ENCODE peak calls at places on chromosomes 6 and 20, in four cellular contexts. One of them, this sample, is unnamed.

GRCh38 chr20:34524426-34524825 is 8.2 kb downstream of the DYNLRB1 start:
- DNase-seq in mesendoderm: no peak
- DNase-seq in IMR-90: no peak
- DNase-seq in mesenchymal stem cell: no peak
- DNase-seq in this sample: no peak

GRCh38 chr6:13724174-13724573 is 12.5 kb upstream of the RANBP9 start:
- DNase-seq in mesendoderm: peak
- DNase-seq in IMR-90: no peak
- DNase-seq in mesenchymal stem cell: no peak
- DNase-seq in this sample: no peak

GRCh38 chr20:54477134-54477533 is 1.7 kb downstream of the DOK5 start:
- DNase-seq in mesendoderm: no peak
- DNase-seq in IMR-90: no peak
- DNase-seq in mesenchymal stem cell: no peak
- DNase-seq in this sample: no peak

GRCh38 chr6:3625161-3625979 is 126.1 kb downstream of the PXDC1 start:
- DNase-seq in mesendoderm: no peak
- DNase-seq in IMR-90: no peak
- DNase-seq in mesenchymal stem cell: no peak
- DNase-seq in this sample: no peak

GRCh38 chr6:55198708-55199107 is 24.4 kb downstream of the HCRTR2 start:
- DNase-seq in mesendoderm: peak
- DNase-seq in IMR-90: no peak
- DNase-seq in mesenchymal stem cell: no peak
- DNase-seq in this sample: no peak

GRCh38 chr6:130376921-130377320 is 11.1 kb downstream of the TMEM200A start:
- DNase-seq in mesendoderm: no peak
- DNase-seq in IMR-90: no peak
- DNase-seq in mesenchymal stem cell: peak
- DNase-seq in this sample: no peak

GRCh38 chr6:82608777-82609176 is 245.2 kb downstream of the TPBG start:
- DNase-seq in mesendoderm: no peak
- DNase-seq in IMR-90: no peak
- DNase-seq in mesenchymal stem cell: no peak
- DNase-seq in this sample: peak

GRCh38 chr6:24547243-24547642 is 52.5 kb downstream of the ALDH5A1 start:
- DNase-seq in mesendoderm: peak
- DNase-seq in IMR-90: no peak
- DNase-seq in mesenchymal stem cell: no peak
- DNase-seq in this sample: no peak

GRCh38 chr20:21517566-21518277 is 3.9 kb upstream of the NKX2-2 start:
- DNase-seq in mesendoderm: peak
- DNase-seq in IMR-90: no peak
- DNase-seq in mesenchymal stem cell: no peak
- DNase-seq in this sample: no peak

GRCh38 chr6:130513770-130514169 is 148.0 kb downstream of the TMEM200A start:
- DNase-seq in mesendoderm: no peak
- DNase-seq in IMR-90: peak
- DNase-seq in mesenchymal stem cell: peak
- DNase-seq in this sample: no peak

GRCh38 chr6:53065266-53066058 is at the start of gene FBXO9:
- DNase-seq in mesendoderm: peak
- DNase-seq in IMR-90: no peak
- DNase-seq in mesenchymal stem cell: peak
- DNase-seq in this sample: peak

GRCh38 chr6:36345681-36346417 is 9.2 kb upstream of the BNIP5 start:
- DNase-seq in mesendoderm: peak
- DNase-seq in IMR-90: no peak
- DNase-seq in mesenchymal stem cell: no peak
- DNase-seq in this sample: no peak

GRCh38 chr6:15368186-15368585 is 122.3 kb downstream of the JARID2 start:
- DNase-seq in mesendoderm: no peak
- DNase-seq in IMR-90: no peak
- DNase-seq in mesenchymal stem cell: no peak
- DNase-seq in this sample: no peak

GRCh38 chr20:58603656-58604184 is 47.4 kb upstream of the STX16 start:
- DNase-seq in mesendoderm: peak
- DNase-seq in IMR-90: peak
- DNase-seq in mesenchymal stem cell: no peak
- DNase-seq in this sample: no peak

GRCh38 chr6:169724554-169725269 is 412 bp upstream of the PHF10 start:
- DNase-seq in mesendoderm: peak
- DNase-seq in IMR-90: peak
- DNase-seq in mesenchymal stem cell: peak
- DNase-seq in this sample: peak

GRCh38 chr6:15389079-15389758 is 143.3 kb downstream of the JARID2 start:
- DNase-seq in mesendoderm: no peak
- DNase-seq in IMR-90: peak
- DNase-seq in mesenchymal stem cell: peak
- DNase-seq in this sample: no peak

DNA sequence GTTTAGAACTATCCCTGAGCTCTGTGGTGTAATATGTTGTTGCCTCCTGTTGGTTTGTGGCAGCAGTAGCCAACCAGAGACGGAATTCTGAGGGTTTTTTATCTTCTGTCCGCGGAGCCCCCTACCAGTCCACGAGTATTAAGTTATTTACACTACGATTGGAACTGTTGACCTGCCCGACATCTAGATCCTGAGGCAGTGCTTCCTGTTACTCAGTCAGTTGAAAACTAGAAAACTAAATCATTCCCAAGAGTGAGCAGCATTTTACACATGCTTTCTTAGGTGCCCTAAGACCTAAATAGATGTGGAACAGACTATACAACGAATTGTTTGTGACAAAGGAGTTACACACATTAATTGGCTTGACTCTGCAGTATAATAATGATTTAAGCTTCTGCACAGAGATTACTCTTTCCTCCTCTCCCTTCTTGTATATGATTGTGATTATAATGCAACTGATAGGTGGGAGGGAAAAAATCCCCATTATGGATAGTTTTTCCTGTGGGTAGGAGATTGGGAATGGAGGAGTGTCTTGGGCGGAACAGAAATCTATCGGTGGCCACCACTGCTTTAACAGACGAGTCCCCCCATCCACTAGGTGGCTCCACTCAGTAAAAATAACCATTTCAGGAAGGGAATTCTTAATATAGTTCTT is 1.7 kb downstream of the LOC128125822 start:
- DNase-seq in mesendoderm: peak
- DNase-seq in IMR-90: peak
- DNase-seq in mesenchymal stem cell: peak
- DNase-seq in this sample: peak
- H3K4ac ChIP-seq in mesendoderm: peak
- H3K4ac ChIP-seq in IMR-90: peak
- H3K4ac ChIP-seq in mesenchymal stem cell: peak
- H3K4ac ChIP-seq in this sample: no peak

DNA sequence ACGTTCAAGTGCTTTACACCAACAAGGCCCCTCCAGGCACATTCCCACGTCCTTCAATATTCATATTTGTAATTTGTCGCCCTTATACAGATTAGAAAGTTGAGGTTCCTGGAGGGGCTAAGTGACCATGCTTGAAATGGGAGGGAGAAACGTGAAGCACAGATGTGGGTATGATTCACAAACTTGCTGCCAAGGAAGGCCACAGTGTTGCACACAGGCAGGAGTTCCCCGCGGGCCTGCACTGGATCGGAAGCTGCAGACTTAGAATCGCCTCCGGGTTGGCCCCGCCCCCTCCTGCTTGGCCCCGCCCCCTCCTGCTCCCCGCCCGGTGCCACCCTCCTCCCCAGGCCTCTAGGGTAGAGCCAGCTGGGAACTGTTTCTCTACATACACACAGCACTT is 58.2 kb upstream of the QKI start:
- DNase-seq in mesendoderm: no peak
- DNase-seq in IMR-90: peak
- DNase-seq in mesenchymal stem cell: peak
- DNase-seq in this sample: no peak
- H3K18ac ChIP-seq in mesendoderm: no peak
- H3K18ac ChIP-seq in IMR-90: no peak
- H3K18ac ChIP-seq in mesenchymal stem cell: peak
- H3K18ac ChIP-seq in this sample: no peak

DNA sequence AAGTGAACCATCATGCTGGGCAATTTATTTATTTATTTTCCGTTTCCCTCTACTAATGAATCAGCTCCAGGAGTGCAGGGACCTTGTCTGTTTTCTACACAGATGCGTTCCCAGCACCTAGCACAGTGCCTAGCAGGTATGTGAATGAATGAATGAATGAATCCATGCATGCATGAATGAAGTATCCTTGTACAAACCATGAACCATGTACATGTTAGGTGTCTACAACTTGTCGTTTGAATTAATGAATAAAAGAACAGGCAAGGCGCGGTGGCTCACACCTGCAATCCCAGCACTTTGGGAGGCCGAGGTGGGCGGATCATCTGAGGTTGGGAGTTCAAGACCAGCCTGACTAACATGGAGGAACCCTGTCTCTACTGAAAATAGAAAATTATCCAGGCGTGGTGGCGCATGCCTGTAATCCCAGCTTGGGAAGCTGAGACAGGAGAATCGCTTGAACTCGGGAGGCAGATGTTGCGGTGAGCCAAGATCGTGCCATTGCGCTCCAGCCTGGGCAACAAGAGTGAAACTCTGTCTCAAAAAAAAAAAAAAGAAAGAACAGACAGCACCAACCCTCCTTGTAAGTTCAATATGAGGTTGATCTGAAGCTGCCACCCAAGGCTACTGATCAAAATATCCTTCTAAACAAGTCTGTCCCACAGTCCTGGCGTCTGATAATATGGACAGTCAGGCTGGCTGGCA is 27.3 kb upstream of the SLC9A8 start:
- DNase-seq in mesendoderm: no peak
- DNase-seq in IMR-90: no peak
- DNase-seq in mesenchymal stem cell: no peak
- DNase-seq in this sample: no peak
- H3K4me2 ChIP-seq in mesendoderm: no peak
- H3K4me2 ChIP-seq in IMR-90: no peak
- H3K4me2 ChIP-seq in mesenchymal stem cell: no peak
- H3K4me2 ChIP-seq in this sample: no peak

GRCh38 chr6:165791306-165791705 is 128.3 kb upstream of the PDE10A start:
- DNase-seq in mesendoderm: no peak
- DNase-seq in IMR-90: no peak
- DNase-seq in mesenchymal stem cell: no peak
- DNase-seq in this sample: no peak
- H3K4ac ChIP-seq in mesendoderm: no peak
- H3K4ac ChIP-seq in IMR-90: no peak
- H3K4ac ChIP-seq in mesenchymal stem cell: no peak
- H3K4ac ChIP-seq in this sample: no peak

DNA sequence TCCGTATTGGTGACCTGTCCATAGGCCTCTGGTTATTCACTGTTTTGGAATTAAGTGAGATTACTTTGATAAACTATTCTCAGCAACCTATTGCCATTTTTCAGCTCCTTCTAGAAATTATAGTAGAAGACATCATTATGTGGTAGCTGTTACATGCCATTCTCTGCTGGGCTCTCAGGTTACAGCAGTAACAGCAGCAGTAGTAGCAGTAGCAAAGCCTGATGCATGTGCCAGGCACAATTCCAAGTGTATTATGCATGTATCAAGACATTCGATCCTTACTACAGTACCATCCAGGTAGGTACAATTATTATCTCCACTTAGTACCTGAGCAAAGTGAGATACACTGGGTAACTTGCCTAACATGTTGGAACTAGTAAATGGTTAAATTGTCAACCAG is 74.3 kb downstream of the RPS12 start:
- DNase-seq in mesendoderm: no peak
- DNase-seq in IMR-90: peak
- DNase-seq in mesenchymal stem cell: no peak
- DNase-seq in this sample: no peak
- H3K18ac ChIP-seq in mesendoderm: no peak
- H3K18ac ChIP-seq in IMR-90: no peak
- H3K18ac ChIP-seq in mesenchymal stem cell: no peak
- H3K18ac ChIP-seq in this sample: no peak

DNA sequence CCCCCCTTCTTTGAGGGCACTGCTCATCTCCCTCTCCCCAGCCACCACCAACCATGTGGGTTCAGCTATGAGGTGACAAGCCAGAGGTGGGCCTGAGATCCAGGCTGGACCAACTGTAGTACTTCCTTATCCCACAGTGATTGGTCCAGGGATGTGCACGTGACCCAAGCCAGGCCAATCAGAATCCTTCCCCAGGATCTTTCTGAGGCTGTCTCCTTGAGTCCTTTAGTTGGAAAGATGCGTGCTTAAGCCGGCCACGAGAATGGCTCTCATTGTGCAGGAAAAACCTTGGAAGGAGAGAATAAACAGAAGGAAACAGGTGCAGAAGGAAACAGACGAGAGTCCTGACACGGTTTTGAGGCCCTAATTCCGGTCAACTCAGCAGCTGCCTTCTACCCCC is 39.2 kb downstream of the ZC3H12D start:
- DNase-seq in mesendoderm: no peak
- DNase-seq in IMR-90: no peak
- DNase-seq in mesenchymal stem cell: no peak
- DNase-seq in this sample: no peak
- H3K4me2 ChIP-seq in mesendoderm: no peak
- H3K4me2 ChIP-seq in IMR-90: no peak
- H3K4me2 ChIP-seq in mesenchymal stem cell: no peak
- H3K4me2 ChIP-seq in this sample: no peak

GRCh38 chr6:20159781-20160540 is 52.3 kb downstream of the MBOAT1 start:
- DNase-seq in mesendoderm: no peak
- DNase-seq in IMR-90: peak
- DNase-seq in mesenchymal stem cell: peak
- DNase-seq in this sample: no peak
- H3K4ac ChIP-seq in mesendoderm: no peak
- H3K4ac ChIP-seq in IMR-90: no peak
- H3K4ac ChIP-seq in mesenchymal stem cell: no peak
- H3K4ac ChIP-seq in this sample: no peak

DNA sequence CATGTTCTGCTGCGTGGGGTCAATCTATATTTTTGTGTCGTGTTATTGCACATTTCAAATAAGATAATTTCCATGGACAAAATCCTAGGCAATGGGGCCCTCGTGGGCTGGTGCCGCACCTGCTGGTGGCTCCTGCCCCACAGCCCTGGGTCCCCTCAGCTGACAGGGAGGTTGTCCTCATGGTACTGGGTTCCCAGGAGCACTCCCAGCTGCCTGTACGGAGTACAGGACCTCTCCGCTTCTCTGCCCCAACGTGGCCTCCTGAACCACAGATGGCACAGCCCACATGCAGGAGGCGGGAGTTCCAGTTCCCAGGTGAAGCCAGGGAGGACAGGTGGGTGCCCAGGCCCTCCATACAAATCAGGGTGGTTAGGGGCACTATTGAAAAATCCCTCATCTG is 243.5 kb downstream of the SMOC2 start:
- DNase-seq in mesendoderm: no peak
- DNase-seq in IMR-90: no peak
- DNase-seq in mesenchymal stem cell: no peak
- DNase-seq in this sample: no peak
- H3K18ac ChIP-seq in mesendoderm: no peak
- H3K18ac ChIP-seq in IMR-90: no peak
- H3K18ac ChIP-seq in mesenchymal stem cell: no peak
- H3K18ac ChIP-seq in this sample: peak

This sample was measured in neuronal stem cell.